ENCODE peak calls at places on chromosomes 5 and 9, in six cellular contexts. N, T, J, B, F and M are unnamed samples.

GRCh38 chr5:91103353-91104061 is 279.6 kb downstream of the ARRDC3 start:
- DNase-seq in N (no peak), T (peak), J (no peak), B (no peak), F (peak), M (no peak)

GRCh38 chr5:112646139-112646941 is 91.3 kb upstream of the APC start:
- DNase-seq in N (no peak), T (no peak), J (no peak), B (no peak), F (no peak), M (no peak)

GRCh38 chr9:134419684-134420076 is 93.4 kb downstream of the RXRA start:
- DNase-seq in N (peak), T (no peak), J (no peak), B (no peak), F (no peak), M (no peak)

GRCh38 chr5:178449163-178450060 is 140.8 kb downstream of the COL23A1 start:
- DNase-seq in N (no peak), T (no peak), J (no peak), B (no peak), F (no peak), M (no peak)

GRCh38 chr5:62124266-62124665 is 181.7 kb upstream of the KIF2A start:
- DNase-seq in N (no peak), T (no peak), J (no peak), B (no peak), F (no peak), M (no peak)

GRCh38 chr5:79743846-79744605 is 54.4 kb downstream of the CMYA5 start:
- DNase-seq in N (no peak), T (peak), J (no peak), B (no peak), F (no peak), M (no peak)

GRCh38 chr5:53478411-53479044 is 1.9 kb upstream of the FST start:
- DNase-seq in N (peak), T (peak), J (peak), B (no peak), F (peak), M (no peak)

GRCh38 chr9:76151267-76151666 is 243.0 kb downstream of the RFK start:
- DNase-seq in N (no peak), T (no peak), J (no peak), B (no peak), F (no peak), M (no peak)

GRCh38 chr5:92916036-92916435 is 665.0 kb downstream of the NR2F1-AS1 start:
- DNase-seq in N (peak), T (peak), J (peak), B (no peak), F (peak), M (no peak)

GRCh38 chr9:89523948-89524347 is 26.0 kb upstream of the SEMA4D start:
- DNase-seq in N (no peak), T (no peak), J (no peak), B (no peak), F (no peak), M (no peak)

GRCh38 chr5:141199359-141200235 is at the start of gene PCDHB11:
- DNase-seq in N (peak), T (no peak), J (peak), B (no peak), F (peak), M (no peak)

GRCh38 chr9:113796651-113797426 is 79.3 kb upstream of the ZNF618 start:
- DNase-seq in N (no peak), T (no peak), J (no peak), B (no peak), F (no peak), M (no peak)

GRCh38 chr5:180069589-180070247 is 1.8 kb downstream of the RNF130 start:
- DNase-seq in N (no peak), T (no peak), J (no peak), B (no peak), F (peak), M (no peak)

GRCh38 chr5:151107084-151107483 is 26.2 kb upstream of the TNIP1 start:
- DNase-seq in N (no peak), T (no peak), J (no peak), B (no peak), F (no peak), M (no peak)

GRCh38 chr5:68252678-68253520 is 37.3 kb downstream of the PIK3R1 start:
- DNase-seq in N (peak), T (peak), J (peak), B (peak), F (peak), M (peak)

GRCh38 chr5:95747041-95747679 is 16.0 kb downstream of the RHOBTB3 start:
- DNase-seq in N (no peak), T (no peak), J (no peak), B (no peak), F (no peak), M (no peak)

GRCh38 chr9:134475051-134475790 is 149.0 kb downstream of the RXRA start:
- DNase-seq in N (peak), T (peak), J (no peak), B (no peak), F (peak), M (no peak)

GRCh38 chr9:14373319-14373632 is 59.3 kb upstream of the NFIB start:
- DNase-seq in N (no peak), T (peak), J (no peak), B (no peak), F (no peak), M (no peak)

GRCh38 chr5:68555891-68556689 is 340.5 kb downstream of the PIK3R1 start:
- DNase-seq in N (no peak), T (no peak), J (no peak), B (no peak), F (peak), M (no peak)

DNA sequence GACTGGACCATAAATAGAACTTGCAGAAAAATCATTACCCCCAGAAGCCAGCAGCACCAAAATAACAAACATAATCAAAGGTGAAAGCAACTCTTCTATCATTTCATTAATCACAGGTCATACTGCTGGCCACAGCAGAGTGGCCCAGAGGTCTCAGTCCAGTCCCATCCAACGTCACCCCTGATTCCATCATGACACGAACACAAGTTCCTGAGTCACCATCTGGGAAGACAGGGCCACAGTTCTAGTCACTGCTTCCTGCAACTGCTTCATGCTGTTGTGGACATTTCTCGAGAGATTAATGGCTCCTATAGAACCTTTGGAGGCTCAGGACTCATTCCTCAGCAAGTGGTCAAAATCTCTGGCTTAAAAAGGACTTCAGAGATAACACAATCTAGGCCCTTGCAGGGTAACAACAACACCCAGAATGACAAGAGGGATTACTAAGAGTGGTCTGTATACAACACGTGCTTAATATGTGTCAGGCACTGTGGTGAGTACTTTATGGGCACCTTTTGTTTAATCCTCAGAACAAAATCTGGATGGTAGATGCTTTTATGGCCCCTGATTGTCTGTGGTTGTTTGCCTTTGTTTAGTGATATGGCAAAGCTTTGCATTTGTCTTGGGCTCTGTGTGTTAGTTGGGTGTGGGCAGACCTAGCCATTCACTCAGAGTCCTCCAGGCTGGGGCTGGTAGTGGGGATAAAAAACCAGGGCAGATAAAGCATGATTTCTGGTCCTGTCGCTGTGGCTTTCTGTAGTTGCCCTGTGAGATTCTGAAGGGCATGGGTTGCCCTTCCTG is 184.3 kb downstream of the DAB2IP start:
- DNase-seq in N (no peak), T (no peak), J (no peak), B (no peak), F (no peak), M (no peak)
- TF ChIP-seq CTCF in N (no peak), T (no peak), J (no peak), B (no peak), F (no peak), M (no peak)

GRCh38 chr5:45774528-45774927 is 78.3 kb upstream of the HCN1 start:
- DNase-seq in N (no peak), T (no peak), J (peak), B (no peak), F (peak), M (no peak)
- TF ChIP-seq CTCF in N (no peak), T (no peak), J (peak), B (no peak), F (peak), M (peak)

DNA sequence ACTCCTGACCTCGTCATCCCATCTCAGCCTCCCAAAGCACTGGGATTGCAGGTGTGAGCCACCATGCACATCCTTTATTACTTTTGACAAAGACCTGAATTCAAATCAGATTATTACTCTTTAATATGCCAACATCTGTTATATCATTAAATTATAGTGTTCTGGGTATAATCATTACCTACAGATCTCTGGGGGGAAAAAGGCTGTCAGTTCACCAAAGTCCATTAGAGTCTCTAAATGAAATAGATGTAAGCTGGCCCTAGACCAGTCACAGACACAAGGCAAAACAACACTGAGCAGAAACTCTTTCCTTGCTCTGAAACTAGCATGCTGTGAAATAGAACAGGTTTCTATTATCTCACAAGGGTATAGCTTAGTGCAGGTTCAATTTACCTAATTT is 21.6 kb upstream of the TRIO start:
- DNase-seq in N (no peak), T (no peak), J (no peak), B (no peak), F (no peak), M (no peak)
- TF ChIP-seq CTCF in N (no peak), T (no peak), J (no peak), B (no peak), F (no peak), M (no peak)

DNA sequence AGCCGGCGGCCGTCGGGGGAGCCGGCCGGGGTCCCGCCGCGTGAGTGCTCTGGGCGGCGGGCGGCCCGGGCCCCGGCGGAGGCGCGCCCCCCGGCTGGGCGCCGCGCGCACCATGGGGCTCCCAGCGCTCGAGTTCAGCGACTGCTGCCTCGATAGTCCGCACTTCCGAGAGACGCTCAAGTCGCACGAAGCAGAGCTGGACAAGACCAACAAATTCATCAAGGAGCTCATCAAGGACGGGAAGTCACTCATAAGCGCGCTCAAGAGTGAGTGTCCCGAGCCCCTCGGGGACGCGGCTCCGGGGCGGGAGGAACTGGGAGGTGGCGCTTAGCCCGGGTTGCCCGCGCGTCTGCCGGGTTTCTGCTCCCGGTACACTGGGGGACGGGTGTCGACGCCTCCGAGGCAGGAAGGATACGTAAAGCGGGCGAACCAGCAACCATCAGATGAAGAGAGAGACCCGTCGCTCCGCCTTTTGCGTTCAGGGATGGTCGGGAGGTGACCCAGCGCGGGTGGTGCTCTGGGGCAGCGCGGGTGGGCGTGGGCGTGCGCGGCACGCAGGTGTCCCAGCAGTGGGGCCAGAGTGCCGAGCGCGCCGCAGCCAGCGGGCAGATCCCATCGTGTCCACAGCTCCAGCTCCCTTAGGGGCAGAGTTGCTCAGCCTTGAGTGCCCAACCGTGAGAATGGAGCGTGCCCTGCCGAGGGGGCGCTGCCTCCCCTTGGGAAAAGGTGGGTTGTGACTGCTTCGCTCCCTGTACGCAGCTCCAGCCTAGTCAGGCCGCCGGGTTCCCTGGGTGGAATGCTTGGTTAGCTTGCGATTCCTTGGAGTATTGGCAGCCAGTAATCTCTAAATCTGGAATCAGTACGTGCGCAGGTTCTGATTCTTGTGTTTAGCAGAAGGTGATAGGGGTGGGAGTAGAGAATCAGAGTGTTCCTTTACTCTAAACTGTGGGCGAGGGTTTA is 753 bp downstream of the ARHGAP26 start:
- DNase-seq in N (peak), T (peak), J (peak), B (no peak), F (peak), M (peak)
- TF ChIP-seq CTCF in N (peak), T (peak), J (peak), B (no peak), F (no peak), M (peak)

DNA sequence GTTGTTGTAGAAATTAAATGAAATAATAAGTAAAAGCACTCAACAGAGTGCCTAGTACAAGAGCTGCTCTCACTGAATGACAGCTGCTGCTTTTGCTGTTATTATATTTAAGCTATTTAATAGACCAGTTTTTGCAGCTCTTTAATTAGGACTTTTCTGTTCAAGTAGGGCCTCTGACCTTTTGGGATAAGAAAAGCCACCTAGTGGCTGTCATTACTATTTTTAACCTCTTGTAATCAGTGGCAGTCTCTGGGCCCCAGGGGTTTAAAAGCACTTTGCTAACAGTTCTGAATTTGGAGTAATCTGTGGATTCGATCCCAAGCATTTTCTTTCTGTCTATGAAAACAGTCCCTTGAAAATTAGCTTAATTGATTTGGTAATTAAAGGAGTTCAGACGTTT is 121.1 kb downstream of the NUDT12 start:
- DNase-seq in N (peak), T (no peak), J (no peak), B (no peak), F (peak), M (no peak)
- TF ChIP-seq CTCF in N (peak), T (no peak), J (no peak), B (peak), F (no peak), M (peak)

GRCh38 chr5:29161399-29161798 is 2032.1 kb upstream of the CDH6 start:
- DNase-seq in N (no peak), T (no peak), J (no peak), B (no peak), F (peak), M (no peak)

GRCh38 chr5:29157975-29158374 is 2035.5 kb upstream of the CDH6 start:
- DNase-seq in N (no peak), T (no peak), J (no peak), B (no peak), F (no peak), M (no peak)

GRCh38 chr5:29162297-29162696 is 2031.2 kb upstream of the CDH6 start:
- DNase-seq in N (peak), T (no peak), J (no peak), B (no peak), F (no peak), M (no peak)

DNA sequence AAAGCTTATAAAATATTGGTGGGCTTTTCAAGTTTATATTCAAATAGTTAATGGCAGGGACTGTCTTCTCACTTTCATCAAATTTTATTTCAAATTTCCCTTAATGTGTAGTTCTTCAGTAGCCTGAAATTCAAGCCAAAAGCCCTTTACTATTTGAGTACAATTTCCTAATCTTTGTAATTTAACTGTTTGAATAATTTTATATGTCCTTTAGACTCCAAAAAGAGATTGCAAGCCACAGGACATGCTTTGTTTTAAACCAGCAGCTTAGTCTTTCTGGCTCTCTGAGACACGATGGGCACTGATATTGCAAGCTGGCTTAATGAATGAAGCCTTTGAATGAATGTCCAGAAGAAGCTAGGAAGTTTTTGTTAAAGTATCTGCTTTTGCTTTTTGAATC is 2031.6 kb upstream of the CDH6 start:
- DNase-seq in N (no peak), T (no peak), J (no peak), B (no peak), F (no peak), M (no peak)
- TF ChIP-seq CTCF in N (no peak), T (no peak), J (no peak), B (no peak), F (no peak), M (no peak)

GRCh38 chr9:21141427-21141882 is at the start of gene IFNW1:
- DNase-seq in N (peak), T (peak), J (no peak), B (no peak), F (no peak), M (no peak)
- TF ChIP-seq CTCF in N (no peak), T (peak), J (peak), B (peak), F (no peak), M (no peak)